ENCODE peak calls at places on chromosomes 3 and 15, in four cellular contexts. Z, A, M and W are unnamed samples.

GRCh38 chr15:63772531-63772930 is 61.2 kb downstream of the HERC1 start:
- DNase-seq in M (no peak), A (no peak), Z (no peak), W (no peak)

GRCh38 chr15:39575180-39575579 is 5.7 kb upstream of the THBS1 start:
- DNase-seq in Z (no peak), A (no peak), M (no peak), W (no peak)

GRCh38 chr3:114213669-114214541 is 23.5 kb downstream of the ZNF80 start:
- DNase-seq in M (no peak), A (no peak), Z (peak), W (no peak)

GRCh38 chr3:43185656-43186375 is 79.9 kb upstream of the POMGNT2 start:
- DNase-seq in M (no peak), Z (no peak), A (no peak), W (no peak)

GRCh38 chr3:161150001-161150525 is 44.9 kb upstream of the B3GALNT1 start:
- DNase-seq in M (no peak), A (no peak), Z (no peak), W (no peak)

GRCh38 chr15:98551936-98552562 is 96.3 kb upstream of the IGF1R start:
- DNase-seq in Z (no peak), A (peak), M (no peak), W (no peak)

GRCh38 chr3:192481638-192482037 is 245.7 kb downstream of the FGF12 start:
- DNase-seq in Z (no peak), A (no peak), M (no peak), W (no peak)

GRCh38 chr3:185328324-185329004 is 34.5 kb upstream of the MAP3K13 start:
- DNase-seq in A (no peak), Z (no peak), M (no peak), W (no peak)

GRCh38 chr3:29605845-29606244 is 325.0 kb downstream of the RBMS3 start:
- DNase-seq in A (no peak), Z (no peak), M (no peak), W (no peak)

GRCh38 chr3:51271172-51271571 is 113.9 kb upstream of the MANF start:
- DNase-seq in M (no peak), A (no peak), Z (no peak), W (no peak)

GRCh38 chr15:29747837-29748417 is 74.3 kb downstream of the TJP1 start:
- DNase-seq in Z (no peak), M (no peak), A (no peak), W (no peak)

GRCh38 chr3:35800960-35801459 is 161.7 kb downstream of the ARPP21 start:
- DNase-seq in A (no peak), M (no peak), Z (no peak), W (no peak)

GRCh38 chr15:52486003-52486996 is 42.4 kb downstream of the MYO5A start:
- DNase-seq in Z (no peak), M (no peak), A (no peak), W (no peak)

GRCh38 chr3:57962448-57962834 is 45.8 kb upstream of the FLNB start:
- DNase-seq in M (no peak), A (no peak), Z (no peak), W (no peak)

GRCh38 chr3:39157359-39157758 is 4.0 kb upstream of the CSRNP1 start:
- DNase-seq in A (no peak), Z (no peak), M (no peak), W (no peak)

GRCh38 chr3:35970793-35971192 is 331.5 kb downstream of the ARPP21 start:
- DNase-seq in Z (no peak), M (no peak), A (no peak), W (no peak)

GRCh38 chr3:173652093-173652492 is 254.5 kb downstream of the NLGN1 start:
- DNase-seq in A (no peak), Z (no peak), M (no peak), W (no peak)

GRCh38 chr3:127200086-127200691 is 7.3 kb downstream of the PRR23E start:
- DNase-seq in Z (no peak), M (no peak), A (no peak), W (peak)

GRCh38 chr3:196694202-196694638 is 17.8 kb downstream of the CEP19 start:
- DNase-seq in M (peak), A (no peak), Z (no peak), W (no peak)

GRCh38 chr15:60137711-60138396 is 133.7 kb downstream of the FOXB1 start:
- DNase-seq in A (no peak), M (no peak), Z (no peak), W (no peak)

GRCh38 chr3:61685755-61686154 is 124.4 kb downstream of the PTPRG start:
- DNase-seq in Z (no peak), M (no peak), A (no peak), W (no peak)

GRCh38 chr15:93158104-93158503 is 69.1 kb upstream of the RGMA start:
- DNase-seq in A (no peak), Z (no peak), M (no peak), W (no peak)

GRCh38 chr3:127390365-127391025 is 102.6 kb upstream of the PRR20G start:
- DNase-seq in A (no peak), Z (no peak), M (no peak), W (no peak)

GRCh38 chr3:11367116-11367781 is 95.1 kb downstream of the ATG7 start:
- DNase-seq in M (no peak), Z (peak), A (peak), W (peak)

GRCh38 chr3:71109241-71109976 is 474.1 kb downstream of the FOXP1 start:
- DNase-seq in A (no peak), M (no peak), Z (no peak), W (no peak)

GRCh38 chr3:127822836-127823589 is 698 bp upstream of the MGLL start:
- DNase-seq in M (no peak), A (peak), Z (peak), W (peak)

GRCh38 chr15:100650685-100651084 is 48.3 kb downstream of the ASB7 start:
- DNase-seq in M (peak), A (no peak), Z (no peak), W (no peak)

GRCh38 chr3:99509224-99509623 is 129.2 kb upstream of the COL8A1 start:
- DNase-seq in A (no peak), Z (no peak), M (no peak), W (no peak)
- H3K4me3 ChIP-seq in A (no peak), Z (no peak), M (no peak), W (no peak)

GRCh38 chr3:72523409-72524172 is 324.7 kb downstream of the SHQ1 start:
- DNase-seq in A (no peak), Z (no peak), M (no peak), W (peak)
- TF ChIP-seq EP300 in A (no peak), Z (peak), M (no peak), W (no peak)

GRCh38 chr15:67916051-67916374 is 76.2 kb upstream of the RNU6-1 start:
- DNase-seq in Z (no peak), A (no peak), M (no peak), W (no peak)

GRCh38 chr15:67914028-67914427 is 74.2 kb upstream of the RNU6-1 start:
- DNase-seq in A (no peak), Z (no peak), M (no peak), W (no peak)

GRCh38 chr15:67915374-67916050 is 75.7 kb upstream of the RNU6-1 start:
- DNase-seq in M (peak), Z (peak), A (no peak), W (peak)

GRCh38 chr15:67916565-67916964 is 76.7 kb upstream of the RNU6-1 start:
- DNase-seq in M (no peak), A (no peak), Z (no peak), W (no peak)

GRCh38 chr15:67914537-67915373 is 74.9 kb upstream of the RNU6-1 start:
- DNase-seq in A (no peak), Z (peak), M (peak), W (peak)
- H3K4me3 ChIP-seq in A (no peak), Z (no peak), M (peak), W (peak)

DNA sequence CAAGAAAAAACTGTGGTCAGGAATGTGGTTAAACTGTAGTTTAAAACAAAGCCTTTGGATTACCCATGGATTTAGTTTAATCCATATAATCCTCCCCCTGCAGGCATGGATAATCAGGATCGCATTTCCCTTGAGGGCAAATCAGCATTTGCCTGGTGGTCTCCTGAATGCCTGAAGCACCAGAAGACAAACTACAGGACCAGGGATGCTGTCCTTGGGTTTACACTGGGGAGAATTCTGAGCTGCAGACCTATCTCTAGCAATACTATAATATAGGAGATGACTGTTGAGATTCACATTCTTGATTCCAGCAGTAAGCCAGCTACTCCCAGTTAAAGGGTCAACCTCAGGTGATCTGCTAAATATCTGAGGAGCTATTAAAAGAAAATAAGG is 10.6 kb downstream of the PIK3CB start:
- DNase-seq in A (no peak), M (no peak), Z (no peak), W (no peak)
- TF ChIP-seq EP300 in A (no peak), M (no peak), Z (no peak), W (no peak)

GRCh38 chr15:50484781-50485180 is 60.6 kb downstream of the USP8 start:
- DNase-seq in A (no peak), Z (no peak), M (no peak), W (no peak)
- H3K4me3 ChIP-seq in A (no peak), Z (no peak), M (no peak), W (no peak)

DNA sequence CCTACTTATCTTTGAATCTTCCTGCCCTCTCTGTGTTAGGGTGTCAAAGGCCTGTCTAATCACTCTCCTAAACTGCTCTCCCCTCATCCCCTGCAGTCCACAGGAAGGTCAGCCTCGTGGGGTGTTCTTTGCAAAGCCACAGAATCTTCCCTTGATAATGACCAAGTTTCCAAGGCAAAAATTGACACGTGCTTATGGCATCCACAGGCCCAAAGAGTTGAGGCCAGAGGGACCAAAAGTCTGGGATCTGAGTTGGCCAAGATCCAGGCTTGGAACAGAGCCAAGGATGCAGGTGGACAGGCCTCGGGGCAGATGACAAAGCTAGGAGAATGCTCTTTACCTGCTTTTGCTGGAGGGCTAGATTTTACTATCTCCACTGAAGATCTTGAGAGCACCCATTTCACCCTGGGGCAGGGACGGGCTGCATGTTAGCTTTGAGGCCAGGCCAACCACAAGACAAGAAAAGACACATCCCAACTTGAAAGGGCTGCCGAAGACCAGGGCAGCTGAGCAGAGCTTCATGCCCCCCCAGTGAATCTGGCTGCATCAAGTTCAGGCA is 20.5 kb downstream of the BHLHE40 start:
- DNase-seq in M (no peak), Z (no peak), A (no peak), W (peak)
- TF ChIP-seq EP300 in M (no peak), Z (no peak), A (no peak), W (no peak)

DNA sequence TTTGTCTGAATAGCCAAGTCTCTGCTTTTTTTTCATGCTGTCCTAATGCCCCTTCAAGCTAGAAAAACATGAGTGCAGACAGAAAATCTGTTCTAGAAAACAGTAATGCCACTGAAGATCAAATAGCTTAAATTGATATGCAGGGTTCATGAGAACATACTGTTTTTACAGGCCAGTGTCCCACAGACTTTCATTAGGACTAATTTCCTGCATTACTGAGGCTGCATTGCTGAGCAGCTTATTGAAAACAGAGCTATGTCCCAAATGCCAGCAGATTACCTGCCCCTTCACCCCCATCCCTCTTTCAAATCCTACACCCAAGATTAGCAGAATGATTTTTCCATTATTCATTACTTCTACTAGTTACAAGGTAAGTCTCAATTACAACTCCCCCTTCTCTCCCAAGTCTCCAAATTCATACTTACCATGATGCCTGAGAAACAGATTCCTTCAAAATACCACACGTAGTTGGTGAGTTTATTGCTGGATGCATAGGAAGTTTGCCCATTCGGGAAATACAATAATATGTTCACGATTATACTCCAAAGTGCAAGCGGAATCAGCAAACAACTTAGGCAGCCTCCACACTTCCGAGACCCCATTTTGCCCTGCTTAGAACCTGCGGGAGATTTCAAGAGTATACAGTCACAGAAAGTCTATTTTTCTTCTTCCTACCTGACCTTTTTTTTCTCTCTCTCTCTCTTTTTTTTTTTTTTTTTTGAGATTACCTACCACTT is 487 bp downstream of the TM4SF18 start:
- DNase-seq in Z (no peak), M (no peak), A (no peak), W (no peak)
- H3K4me3 ChIP-seq in Z (no peak), M (peak), A (peak), W (peak)

GRCh38 chr15:41575282-41575681 is 16.3 kb downstream of the TYRO3 start:
- DNase-seq in Z (no peak), A (no peak), M (no peak), W (no peak)
- TF ChIP-seq EP300 in Z (no peak), A (no peak), M (no peak), W (no peak)